ENCODE peak calls at places on chromosomes 7 and 10, in five cellular contexts. N, S, V, B and Q are unnamed samples. For H3K4me1, the result is how much of the 10 kb centered on the place peaks cover.

GRCh38 chr10:104291439-104291951 is 22.5 kb downstream of the GSTO2 start:
- DNase-seq in N (peak), B (peak), V (peak), S (peak), Q (peak)

GRCh38 chr10:84818956-84819355 is 490.6 kb downstream of the CCSER2 start:
- DNase-seq in B (no peak), N (no peak), V (no peak), S (no peak), Q (no peak)

GRCh38 chr7:112873831-112874553 is 83.8 kb upstream of the TMEM168 start:
- DNase-seq in B (no peak), S (no peak), V (no peak), N (no peak), Q (no peak)

GRCh38 chr7:158706273-158706704 is 1.7 kb upstream of the NCAPG2 start:
- DNase-seq in V (no peak), S (no peak), N (no peak), B (no peak), Q (no peak)

GRCh38 chr10:83373659-83374058 is 765.6 kb upstream of the GHITM start:
- DNase-seq in B (no peak), S (peak), V (no peak), N (no peak), Q (no peak)

GRCh38 chr10:52332815-52333214 is 18.7 kb downstream of the DKK1 start:
- DNase-seq in B (peak), N (no peak), S (no peak), V (no peak), Q (no peak)

GRCh38 chr10:4260483-4260882 is 475.5 kb upstream of the KLF6 start:
- DNase-seq in V (peak), S (no peak), N (no peak), B (peak), Q (no peak)

GRCh38 chr10:21516270-21517131 is 9.0 kb downstream of the SKIDA1 start:
- DNase-seq in B (peak), N (peak), V (peak), S (peak), Q (peak)

GRCh38 chr10:35236739-35237138 is 99.6 kb upstream of the CCNY start:
- DNase-seq in N (no peak), S (no peak), V (peak), B (peak), Q (no peak)

GRCh38 chr10:131824371-131825149 is 76.2 kb upstream of the PPP2R2D start:
- DNase-seq in B (no peak), V (no peak), N (peak), S (no peak), Q (no peak)

GRCh38 chr7:50792342-50793114 is 9.8 kb upstream of the GRB10 start:
- DNase-seq in B (peak), N (no peak), S (no peak), V (peak), Q (no peak)

GRCh38 chr7:36110584-36110983 is 42.5 kb upstream of the EEPD1 start:
- DNase-seq in V (no peak), S (no peak), B (no peak), N (no peak), Q (no peak)

GRCh38 chr10:57905866-57906265 is 361.8 kb downstream of the IPMK start:
- DNase-seq in S (no peak), B (no peak), V (no peak), N (no peak), Q (no peak)

GRCh38 chr10:50260791-50261281 is 9.5 kb upstream of the ASAH2 start:
- DNase-seq in N (no peak), B (no peak), V (peak), S (no peak), Q (no peak)

GRCh38 chr7:140348161-140348849 is 50.0 kb downstream of the SLC37A3 start:
- DNase-seq in N (no peak), V (peak), B (no peak), S (no peak), Q (no peak)

GRCh38 chr7:151135525-151135845 is 32.0 kb downstream of the GBX1 start:
- DNase-seq in S (no peak), V (no peak), B (no peak), N (peak), Q (peak)

GRCh38 chr7:52479990-52480389 is 555.4 kb upstream of the POM121L12 start:
- DNase-seq in B (no peak), N (no peak), V (no peak), S (no peak), Q (no peak)

DNA sequence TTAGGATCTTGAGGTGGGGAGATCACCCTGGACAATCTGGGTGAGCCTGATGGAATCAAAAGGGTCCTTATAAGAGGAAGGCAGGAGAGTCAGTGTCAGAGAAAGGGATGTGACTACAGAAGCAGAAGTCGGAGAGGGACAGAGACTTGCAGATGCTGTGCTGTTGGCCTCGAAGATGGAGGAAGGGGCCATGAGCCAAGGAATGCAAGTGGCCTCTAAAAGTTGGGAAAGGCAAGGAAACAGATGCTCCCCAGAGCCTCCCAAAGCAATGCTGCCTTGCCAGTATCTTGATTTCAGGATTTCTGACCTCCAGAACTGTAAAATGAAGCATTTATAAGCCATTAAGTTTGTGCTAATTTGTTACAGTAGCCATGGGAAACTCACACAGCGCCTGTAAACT is 165.2 kb downstream of the FANK1 start:
- DNase-seq in N (no peak), B (no peak), V (no peak), S (no peak), Q (no peak)
- H3K4me1 ChIP-seq in N (under half), B (half or more), V (under half), S (under half), Q (under half)

GRCh38 chr10:113613427-113613826 is 50.4 kb downstream of the NRAP start:
- DNase-seq in N (no peak), S (no peak), B (no peak), V (no peak), Q (no peak)
- H3K4me1 ChIP-seq in N (under half), S (under half), B (under half), V (under half), Q (under half)

GRCh38 chr10:11870461-11870780 is 47.3 kb downstream of the PROSER2 start:
- DNase-seq in S (no peak), V (no peak), B (no peak), N (peak), Q (no peak)
- H3K4me1 ChIP-seq in S (under half), V (under half), B (under half), N (under half), Q (under half)

GRCh38 chr10:124621637-124622036 is 122.5 kb downstream of the FAM53B start:
- DNase-seq in V (no peak), S (no peak), N (no peak), B (no peak), Q (no peak)
- H3K4me1 ChIP-seq in V (under half), S (half or more), N (under half), B (under half), Q (under half)

GRCh38 chr10:44385726-44386438 is 985 bp upstream of the CXCL12 start:
- DNase-seq in B (no peak), V (no peak), N (peak), S (no peak), Q (no peak)

GRCh38 chr10:44384601-44385422 is at the start of gene CXCL12:
- DNase-seq in N (peak), S (no peak), B (no peak), V (peak), Q (no peak)

GRCh38 chr10:44387853-44388251 is 3.0 kb upstream of the CXCL12 start:
- DNase-seq in N (peak), V (no peak), B (no peak), S (no peak), Q (no peak)

GRCh38 chr10:44385423-44385725 is 477 bp upstream of the CXCL12 start:
- DNase-seq in V (no peak), N (no peak), B (no peak), S (no peak), Q (no peak)

DNA sequence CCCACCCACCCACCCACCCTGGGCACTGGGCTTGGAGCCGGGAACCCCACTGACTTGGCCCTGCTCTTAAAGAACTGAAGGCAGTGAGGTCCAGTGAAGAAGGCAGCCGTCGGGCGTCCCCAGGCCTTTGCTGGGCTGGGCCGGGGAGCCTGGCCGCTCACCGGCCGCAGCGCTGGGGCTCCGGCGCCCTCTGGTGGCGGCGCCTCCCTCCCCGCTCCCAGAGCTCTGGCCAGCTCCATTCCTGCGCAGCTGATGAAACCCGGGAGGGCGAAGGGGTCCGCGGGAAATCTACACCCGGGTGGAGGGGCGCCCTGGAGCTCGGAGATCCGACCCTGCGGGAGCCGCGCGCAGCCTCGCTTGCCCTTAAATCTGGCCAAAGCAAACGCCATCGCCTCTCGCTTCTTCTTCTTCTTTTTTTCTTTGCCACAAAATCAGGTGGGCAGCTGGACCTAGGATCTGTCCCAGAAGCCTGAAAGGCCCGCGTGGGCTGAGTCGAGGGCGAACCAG is 1.7 kb upstream of the CXCL12 start:
- DNase-seq in N (peak), B (peak), S (peak), V (peak), Q (peak)
- H3K4me1 ChIP-seq in N (under half), B (under half), S (under half), V (under half), Q (under half)

GRCh38 chr10:7492660-7493046 is 81.8 kb upstream of the SFMBT2 start:
- DNase-seq in B (no peak), N (no peak), V (no peak), S (no peak), Q (no peak)

GRCh38 chr10:7488418-7488829 is 77.6 kb upstream of the SFMBT2 start:
- DNase-seq in B (no peak), N (peak), V (peak), S (no peak), Q (no peak)

GRCh38 chr10:7491230-7491629 is 80.4 kb upstream of the SFMBT2 start:
- DNase-seq in S (no peak), V (no peak), B (no peak), N (no peak), Q (no peak)

GRCh38 chr10:7494034-7494433 is 83.2 kb upstream of the SFMBT2 start:
- DNase-seq in V (no peak), B (no peak), N (no peak), S (no peak), Q (no peak)

GRCh38 chr10:7491949-7492659 is 81.3 kb upstream of the SFMBT2 start:
- DNase-seq in S (no peak), B (no peak), N (no peak), V (no peak), Q (no peak)
- H3K4me1 ChIP-seq in S (half or more), B (under half), N (under half), V (under half), Q (under half)

DNA sequence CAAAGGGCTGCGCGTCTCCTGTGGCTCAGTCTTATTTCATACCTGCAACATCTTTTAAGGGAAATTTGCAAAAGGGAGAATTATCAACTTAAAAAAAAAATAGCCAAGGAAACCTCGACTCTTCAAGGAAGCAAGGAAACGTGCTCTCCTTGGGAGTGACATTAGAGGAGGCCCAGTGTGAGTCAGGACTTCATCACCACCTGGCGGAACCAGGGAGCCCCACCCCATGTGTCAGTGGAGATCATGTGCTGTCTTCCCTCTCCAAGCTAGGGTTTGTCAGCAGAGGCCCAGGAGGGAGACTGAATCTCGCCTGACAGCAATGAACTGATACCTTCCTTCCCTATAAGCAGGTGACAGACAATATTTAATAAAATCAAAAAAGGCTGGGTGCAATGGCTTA is 28.9 kb downstream of the POR start:
- DNase-seq in S (no peak), N (no peak), V (peak), B (peak), Q (no peak)
- H3K4me1 ChIP-seq in S (under half), N (under half), V (under half), B (under half), Q (under half)

GRCh38 chr10:26805567-26806245 is 55.1 kb downstream of the ABI1 start:
- DNase-seq in S (no peak), N (no peak), V (peak), B (no peak), Q (no peak)
- H3K4me1 ChIP-seq in S (half or more), N (under half), V (under half), B (under half), Q (under half)

GRCh38 chr7:24829787-24830186 is 72.5 kb upstream of the GSDME start:
- DNase-seq in B (no peak), V (peak), N (no peak), S (no peak), Q (no peak)

GRCh38 chr7:24831240-24831639 is 74.0 kb upstream of the GSDME start:
- DNase-seq in S (no peak), N (no peak), B (peak), V (peak), Q (no peak)

GRCh38 chr7:24827589-24827988 is 70.3 kb upstream of the GSDME start:
- DNase-seq in S (no peak), B (peak), N (no peak), V (peak), Q (no peak)

GRCh38 chr7:24828871-24829661 is 71.8 kb upstream of the GSDME start:
- DNase-seq in V (no peak), S (no peak), B (no peak), N (no peak), Q (no peak)

GRCh38 chr7:24830440-24831050 is 73.3 kb upstream of the GSDME start:
- DNase-seq in S (no peak), B (no peak), N (no peak), V (no peak), Q (no peak)
- H3K4me1 ChIP-seq in S (under half), B (under half), N (under half), V (under half), Q (under half)

DNA sequence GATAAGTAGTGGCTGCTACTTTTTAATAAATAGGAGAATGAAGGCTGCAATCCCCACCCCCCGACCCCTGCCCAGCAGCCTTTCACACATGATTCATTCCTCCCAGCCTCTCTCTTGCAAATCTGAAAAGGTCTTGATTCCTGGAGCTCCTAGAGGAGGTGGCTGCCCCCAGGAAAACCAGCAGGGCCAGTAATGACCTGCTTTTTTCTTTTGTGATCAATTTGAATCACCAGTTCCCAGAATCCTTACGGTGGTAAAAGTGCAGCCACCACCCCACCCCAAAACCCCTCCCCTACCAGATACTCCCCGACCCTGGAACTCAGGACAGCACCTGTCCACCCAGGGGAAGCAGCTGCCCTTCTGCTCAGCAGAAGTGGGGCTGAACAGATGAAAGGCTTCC is 108.9 kb downstream of the C10orf105 start:
- DNase-seq in B (no peak), S (no peak), V (no peak), N (no peak), Q (no peak)
- H3K4me1 ChIP-seq in B (under half), S (under half), V (under half), N (under half), Q (under half)